ENCODE peak calls at places on chromosomes 7 and 10, in eight cellular contexts. Q is psoas muscle, W is iPS DF 6.9, B is cardiac fibroblast, J is fibroblast of pulmonary artery, Y is lung, I is heart right ventricle, S is GM23248. K is an unnamed sample.

GRCh38 chr7:129264534-129264933 is 39.7 kb downstream of the AHCYL2 start:
- DNase-seq in B (no peak), Y (no peak), W (no peak), I (no peak), S (no peak), Q (no peak), J (no peak), K (no peak)

GRCh38 chr7:56091591-56091990 is 1.2 kb downstream of the PHKG1 start:
- DNase-seq in I (peak), W (no peak), B (peak), S (peak), Q (peak), J (no peak), Y (no peak), K (no peak)

GRCh38 chr10:114715171-114715670 is 57.1 kb upstream of the ABLIM1 start:
- DNase-seq in J (peak), W (no peak), B (peak), Y (no peak), Q (no peak), S (peak), I (no peak), K (no peak)

GRCh38 chr10:66799474-66799873 is 126.4 kb upstream of the LRRTM3 start:
- DNase-seq in Y (no peak), J (no peak), Q (no peak), W (no peak), B (no peak), S (peak), I (no peak), K (no peak)

GRCh38 chr10:110918269-110918632 is 729 bp downstream of the BBIP1 start:
- DNase-seq in Q (no peak), J (peak), I (no peak), B (peak), W (peak), S (peak), Y (peak), K (peak)

GRCh38 chr7:156604311-156604710 is 36.3 kb upstream of the RNF32 start:
- DNase-seq in J (no peak), I (no peak), B (no peak), Q (no peak), Y (no peak), S (peak), W (no peak), K (no peak)

GRCh38 chr10:129963831-129964501 is at the start of gene EBF3:
- DNase-seq in I (peak), W (no peak), S (peak), J (peak), Q (peak), B (peak), Y (no peak), K (peak)

GRCh38 chr7:54253036-54253373 is 289.2 kb upstream of the VSTM2A start:
- DNase-seq in B (no peak), S (no peak), W (no peak), J (no peak), I (no peak), Y (no peak), Q (no peak), K (no peak)

GRCh38 chr7:155809947-155810606 is 2.2 kb downstream of the SHH start:
- DNase-seq in J (no peak), W (no peak), I (no peak), Y (no peak), B (no peak), S (no peak), Q (no peak), K (no peak)

GRCh38 chr7:50754684-50755083 is 28.0 kb downstream of the GRB10 start:
- DNase-seq in Y (no peak), W (no peak), I (no peak), B (no peak), S (no peak), Q (no peak), J (no peak), K (no peak)

GRCh38 chr7:112550468-112551060 is 69.8 kb downstream of the LSMEM1 start:
- DNase-seq in W (no peak), J (peak), Q (no peak), S (peak), B (peak), Y (no peak), I (no peak), K (no peak)

GRCh38 chr7:22718200-22718711 is 8.7 kb upstream of the IL6 start:
- DNase-seq in Q (no peak), B (peak), W (no peak), Y (no peak), I (no peak), S (peak), J (peak), K (no peak)

GRCh38 chr7:122301291-122301690 is 3.3 kb downstream of the FEZF1 start:
- DNase-seq in B (no peak), J (no peak), S (no peak), Y (no peak), W (no peak), Q (no peak), I (no peak), K (no peak)

GRCh38 chr10:37456456-37456855 is 331.1 kb downstream of the ANKRD30A start:
- DNase-seq in S (no peak), J (no peak), I (no peak), Q (no peak), B (no peak), Y (no peak), W (no peak), K (no peak)

GRCh38 chr7:121428857-121429489 is 32.9 kb upstream of the FAM3C start:
- DNase-seq in Y (no peak), J (peak), S (peak), I (no peak), B (peak), Q (no peak), W (no peak), K (no peak)

GRCh38 chr10:122567056-122567660 is 6.6 kb downstream of the DMBT1 start:
- DNase-seq in B (peak), I (peak), W (peak), Y (no peak), Q (no peak), J (peak), S (peak), K (no peak)

GRCh38 chr10:6039711-6040110 is 22.5 kb downstream of the IL2RA start:
- DNase-seq in J (no peak), Q (no peak), Y (peak), W (no peak), B (no peak), S (no peak), I (no peak), K (no peak)

GRCh38 chr7:135662373-135663114 is at the start of gene STMP1:
- DNase-seq in J (peak), W (peak), Q (peak), Y (peak), I (peak), S (peak), B (peak), K (peak)

DNA sequence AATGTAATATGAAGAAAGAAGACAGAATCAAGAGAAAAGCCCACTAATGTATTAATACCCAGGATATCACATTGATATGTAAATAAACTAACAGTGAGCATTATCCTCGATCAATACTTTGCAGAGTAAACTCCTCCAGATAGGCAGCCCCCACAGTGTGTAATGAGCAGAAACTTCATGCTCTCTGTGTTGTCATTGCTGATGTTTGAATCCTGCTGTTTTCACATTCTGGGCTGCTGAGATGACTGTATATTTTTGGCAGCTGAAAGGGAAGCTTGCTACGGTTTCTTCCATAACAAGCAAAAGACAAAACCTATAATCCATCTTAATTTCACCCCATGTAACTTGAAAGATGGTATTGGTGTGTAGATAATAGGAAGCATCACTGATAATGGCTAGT is 15.3 kb upstream of the THSD7A start:
- DNase-seq in B (peak), W (no peak), Q (no peak), Y (no peak), J (peak), I (no peak), S (peak), K (no peak)
- H3K4me3 ChIP-seq in B (no peak), W (no peak), Q (no peak), Y (no peak), J (peak), I (no peak), S (no peak), K (peak)

DNA sequence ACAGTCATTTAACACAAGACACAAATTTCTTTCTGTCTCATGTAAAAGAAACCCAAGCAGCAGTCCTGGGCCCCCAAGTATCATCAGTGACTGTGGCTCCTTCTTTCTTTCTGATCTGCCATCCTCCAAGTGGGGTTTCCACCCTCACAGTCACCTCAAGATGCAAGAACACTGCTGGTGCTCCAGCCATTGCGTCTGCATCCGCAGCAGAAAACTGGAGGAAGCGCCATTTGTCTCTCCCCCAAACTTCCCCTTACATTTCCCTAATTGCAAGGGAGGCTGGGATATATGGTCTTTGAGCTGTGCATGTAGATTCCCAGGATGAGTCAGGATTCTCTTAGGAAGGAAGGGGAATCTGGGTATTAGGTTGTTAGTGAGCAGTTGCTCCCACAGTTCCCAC is 60.9 kb upstream of the GNA12 start:
- DNase-seq in Q (no peak), I (no peak), W (no peak), S (no peak), B (no peak), Y (no peak), J (no peak), K (no peak)
- H3K4me3 ChIP-seq in Q (no peak), I (no peak), W (no peak), S (no peak), B (no peak), Y (no peak), J (no peak), K (no peak)

GRCh38 chr7:94648731-94649130 is 7.2 kb downstream of the SGCE start:
- DNase-seq in Y (no peak), Q (no peak), I (no peak), W (no peak), S (no peak), J (no peak), B (no peak), K (no peak)

GRCh38 chr7:94650137-94650536 is 5.8 kb downstream of the SGCE start:
- DNase-seq in W (no peak), B (no peak), Q (no peak), S (no peak), J (no peak), Y (no peak), I (no peak), K (no peak)

GRCh38 chr7:94650652-94651051 is 5.3 kb downstream of the SGCE start:
- DNase-seq in W (no peak), J (no peak), Y (no peak), Q (no peak), B (no peak), S (no peak), I (no peak), K (no peak)

GRCh38 chr7:94647295-94647694 is 8.6 kb downstream of the SGCE start:
- DNase-seq in Y (no peak), B (no peak), Q (no peak), I (no peak), J (no peak), S (no peak), W (no peak), K (no peak)

GRCh38 chr7:94649313-94649924 is 6.5 kb downstream of the SGCE start:
- DNase-seq in W (no peak), B (peak), S (no peak), Q (no peak), Y (no peak), J (peak), I (no peak), K (no peak)
- H3K4me3 ChIP-seq in W (no peak), B (peak), S (no peak), Q (no peak), Y (no peak), J (peak), I (no peak), K (no peak)

GRCh38 chr7:117024811-117025210 is 71.5 kb downstream of the ST7 start:
- DNase-seq in W (no peak), B (no peak), I (no peak), Q (no peak), S (no peak), Y (no peak), J (no peak), K (no peak)
- H3K4me3 ChIP-seq in W (no peak), B (no peak), I (no peak), Q (no peak), S (no peak), Y (no peak), J (no peak), K (no peak)

GRCh38 chr7:47498229-47499056 is 83.5 kb downstream of the TNS3 start:
- DNase-seq in J (no peak), I (no peak), S (no peak), Q (no peak), B (no peak), W (no peak), Y (no peak), K (no peak)
- H3K4me3 ChIP-seq in J (no peak), I (no peak), S (no peak), Q (no peak), B (no peak), W (no peak), Y (no peak), K (no peak)

GRCh38 chr7:2774280-2774679 is 69.8 kb downstream of the GNA12 start:
- DNase-seq in J (no peak), B (no peak), Y (no peak), W (no peak), Q (no peak), I (no peak), S (no peak), K (no peak)

GRCh38 chr7:2775376-2775775 is 68.7 kb downstream of the GNA12 start:
- DNase-seq in Y (no peak), B (no peak), W (no peak), I (no peak), J (no peak), S (no peak), Q (no peak), K (no peak)

GRCh38 chr7:2773608-2774007 is 70.5 kb downstream of the GNA12 start:
- DNase-seq in Q (no peak), W (no peak), S (no peak), J (no peak), B (no peak), Y (no peak), I (no peak), K (no peak)

GRCh38 chr7:2775785-2776184 is 68.3 kb downstream of the GNA12 start:
- DNase-seq in J (no peak), B (no peak), Y (no peak), S (no peak), W (no peak), Q (no peak), I (no peak), K (no peak)

GRCh38 chr7:2774935-2775334 is 69.2 kb downstream of the GNA12 start:
- DNase-seq in W (no peak), B (no peak), S (no peak), J (no peak), I (no peak), Q (no peak), Y (no peak), K (no peak)
- H3K4me3 ChIP-seq in W (no peak), B (no peak), S (no peak), J (no peak), I (no peak), Q (no peak), Y (no peak), K (no peak)

GRCh38 chr10:58384095-58384494 is 1.1 kb upstream of the TFAM start:
- DNase-seq in W (no peak), S (peak), Y (no peak), J (no peak), B (peak), I (no peak), Q (no peak), K (no peak)
- H3K4me3 ChIP-seq in W (no peak), S (peak), Y (no peak), J (peak), B (no peak), I (peak), Q (peak), K (peak)

DNA sequence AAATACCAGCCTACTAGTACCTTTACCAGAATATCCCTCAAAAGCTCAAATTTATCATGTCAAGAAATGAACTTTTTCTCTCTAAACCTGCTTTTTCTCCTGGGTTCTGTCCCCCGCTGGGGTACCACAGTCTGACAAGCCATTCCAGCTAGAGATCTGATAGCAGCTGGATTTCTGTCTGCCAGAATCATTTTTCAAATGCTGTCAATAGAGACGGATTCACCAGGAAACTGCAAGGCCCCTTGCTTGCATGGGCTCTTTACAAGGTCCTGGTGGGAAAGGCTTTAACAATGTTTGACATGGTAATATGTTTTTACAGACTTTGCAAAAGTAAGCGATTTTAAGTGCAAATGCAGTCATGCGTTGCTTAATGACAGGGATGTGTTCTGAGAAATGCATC is 4.9 kb upstream of the ANXA11 start:
- DNase-seq in W (no peak), B (no peak), S (no peak), Y (no peak), J (no peak), Q (no peak), I (no peak), K (no peak)
- H3K4me3 ChIP-seq in W (no peak), B (no peak), S (no peak), Y (no peak), J (no peak), Q (no peak), I (no peak), K (no peak)

GRCh38 chr10:124063736-124064135 is 29.7 kb downstream of the CHST15 start:
- DNase-seq in W (no peak), J (peak), S (peak), I (no peak), B (peak), Y (peak), Q (no peak), K (no peak)

GRCh38 chr10:124062390-124062789 is 31.0 kb downstream of the CHST15 start:
- DNase-seq in Q (no peak), J (no peak), Y (no peak), S (no peak), W (no peak), B (no peak), I (no peak), K (no peak)

GRCh38 chr10:124065382-124066155 is 27.8 kb downstream of the CHST15 start:
- DNase-seq in Y (no peak), Q (no peak), I (no peak), S (no peak), W (no peak), J (no peak), B (no peak), K (no peak)

GRCh38 chr10:124064158-124064603 is 29.2 kb downstream of the CHST15 start:
- DNase-seq in Q (no peak), S (no peak), I (no peak), B (no peak), W (no peak), J (no peak), Y (no peak), K (no peak)

DNA sequence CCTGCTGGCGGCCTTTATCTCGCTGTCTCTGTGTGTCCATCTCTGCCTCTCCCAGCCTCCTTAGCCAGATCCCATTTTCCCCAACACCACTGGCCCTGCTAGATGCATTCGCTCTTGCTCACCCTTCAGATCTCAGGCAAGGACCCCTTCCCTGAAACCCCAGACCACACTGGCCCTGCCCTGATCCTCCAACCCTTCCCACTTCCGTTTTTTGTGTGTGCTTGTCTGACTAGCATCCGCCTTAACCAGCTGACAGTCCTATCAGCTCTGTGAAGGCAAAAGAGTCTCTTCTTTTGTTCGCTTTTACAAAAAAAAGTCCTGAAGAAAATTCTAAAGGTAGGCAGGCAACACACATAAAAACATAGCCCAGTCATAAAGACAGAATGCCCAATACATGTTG is 28.7 kb downstream of the CHST15 start:
- DNase-seq in S (no peak), I (no peak), B (no peak), J (no peak), Y (no peak), Q (no peak), W (no peak), K (no peak)
- H3K4me3 ChIP-seq in S (no peak), I (no peak), B (no peak), J (no peak), Y (no peak), Q (no peak), W (no peak), K (no peak)

GRCh38 chr10:21511931-21512330 is 13.6 kb downstream of the SKIDA1 start:
- DNase-seq in B (no peak), J (no peak), Y (no peak), Q (no peak), S (no peak), W (no peak), I (no peak), K (no peak)

GRCh38 chr10:21514808-21515580 is 10.5 kb downstream of the SKIDA1 start:
- DNase-seq in J (no peak), Y (no peak), S (no peak), W (no peak), I (no peak), Q (no peak), B (no peak), K (no peak)

GRCh38 chr10:21510218-21511070 is 15.0 kb downstream of the SKIDA1 start:
- DNase-seq in W (no peak), S (peak), Y (no peak), J (no peak), Q (no peak), I (peak), B (peak), K (no peak)

GRCh38 chr10:21514101-21514807 is 11.2 kb downstream of the SKIDA1 start:
- DNase-seq in B (no peak), J (peak), Q (no peak), I (no peak), S (no peak), W (no peak), Y (no peak), K (no peak)

GRCh38 chr10:21513035-21513434 is 12.4 kb downstream of the SKIDA1 start:
- DNase-seq in Y (no peak), I (no peak), J (no peak), S (no peak), Q (no peak), W (no peak), B (no peak), K (no peak)
- H3K4me3 ChIP-seq in Y (no peak), I (no peak), J (no peak), S (no peak), Q (no peak), W (no peak), B (no peak), K (no peak)

K was measured in tibial nerve.